ENCODE peak calls at places on chromosomes 11 and 22, in ten cellular contexts. B is endothelial cell; R is stimulated activated CD4-positive, alpha-beta T cell treated with anti-CD3 and anti-CD28 coated beads, Interleukin-2, amount 100 ng/mL, for 48 hours; J is fibroblast of gingiva; F is LoVo; T is activated CD8-positive, alpha-beta memory T cell treated with anti-CD3 and anti-CD28 coated beads for 4 hours; X is KBM-7; M is NCI-H2171; U is EL; Y is right cardiac atrium. O is an unnamed sample.

GRCh38 chr22:32661296-32661695 is 140.2 kb upstream of the TIMP3 start:
- DNase-seq in B (no peak), R (no peak), J (peak; percentile 77), F (no peak), T (no peak), X (no peak), M (no peak), U (peak; percentile 92), Y (peak; percentile 90), O (peak; percentile 45)

GRCh38 chr22:47201186-47201995 is 438.9 kb downstream of the TBC1D22A start:
- DNase-seq in B (no peak), R (no peak), J (no peak), F (no peak), T (no peak), X (no peak), M (no peak), U (no peak), Y (no peak), O (no peak)

GRCh38 chr22:28142361-28142801 is 223.3 kb upstream of the PITPNB start:
- DNase-seq in B (no peak), R (no peak), J (peak; percentile 91), F (no peak), T (no peak), X (no peak), M (no peak), U (peak; percentile 94), Y (no peak), O (no peak)

GRCh38 chr11:35111171-35112055 is 27.6 kb upstream of the CD44 start:
- DNase-seq in B (no peak), R (no peak), J (peak; percentile 29), F (peak; percentile 9), T (no peak), X (peak; percentile 50), M (no peak), U (peak; percentile 90), Y (no peak), O (peak; percentile 55)

GRCh38 chr11:102226702-102227101 is 90.6 kb upstream of the BIRC3 start:
- DNase-seq in B (no peak), R (no peak), J (no peak), F (peak; percentile 30), T (no peak), X (no peak), M (no peak), U (peak; percentile 80), Y (no peak), O (no peak)

GRCh38 chr11:113574586-113574985 is 99.4 kb upstream of the DRD2 start:
- DNase-seq in B (no peak), R (no peak), J (peak; percentile 4), F (no peak), T (no peak), X (no peak), M (no peak), U (no peak), Y (no peak), O (no peak)

GRCh38 chr11:1222491-1223345 is at the start of gene MUC5B:
- DNase-seq in B (no peak), R (no peak), J (no peak), F (no peak), T (no peak), X (no peak), M (no peak), U (no peak), Y (peak; percentile 57), O (no peak)

GRCh38 chr22:26606611-26607010 is 11.2 kb downstream of the CRYBB1 start:
- DNase-seq in B (no peak), R (no peak), J (peak; percentile 17), F (no peak), T (no peak), X (no peak), M (no peak), U (peak; percentile 58), Y (no peak), O (no peak)

GRCh38 chr11:126997196-126997595 is 3.4 kb downstream of the KIRREL3 start:
- DNase-seq in B (no peak), R (no peak), J (no peak), F (no peak), T (no peak), X (no peak), M (no peak), U (peak; percentile 73), Y (no peak), O (no peak)

GRCh38 chr22:24430431-24431308 is 3.3 kb downstream of the ADORA2A start:
- DNase-seq in B (no peak), R (no peak), J (no peak), F (no peak), T (no peak), X (no peak), M (no peak), U (no peak), Y (peak; percentile 70), O (no peak)

GRCh38 chr11:45025716-45026492 is 75.2 kb upstream of the TP53I11 start:
- DNase-seq in B (peak; percentile 73), R (no peak), J (no peak), F (no peak), T (no peak), X (peak; percentile 57), M (peak; percentile 19), U (no peak), Y (peak; percentile 81), O (peak; percentile 85)

GRCh38 chr11:92865352-92865751 is 104.1 kb upstream of the MTNR1B start:
- DNase-seq in B (no peak), R (no peak), J (no peak), F (no peak), T (no peak), X (no peak), M (no peak), U (peak; percentile 30), Y (no peak), O (no peak)

GRCh38 chr11:24598636-24599035 is 101.8 kb downstream of the LUZP2 start:
- DNase-seq in B (no peak), R (no peak), J (no peak), F (no peak), T (no peak), X (no peak), M (no peak), U (no peak), Y (no peak), O (no peak)

O was measured in MV-4-11.